ENCODE peak calls at places on chromosomes 12 and 14, in eight cellular contexts. G, B, N, D, P, O, K and Q are unnamed samples.

GRCh38 chr12:57832966-57833365 is 13.6 kb downstream of the CTDSP2 start:
- DNase-seq in P (no peak), K (no peak), B (no peak), G (no peak), O (no peak), N (no peak), D (no peak), Q (no peak)

GRCh38 chr12:3288690-3289089 is 202.3 kb upstream of the PRMT8 start:
- DNase-seq in D (no peak), P (no peak), N (no peak), O (no peak), B (no peak), K (no peak), G (no peak), Q (no peak)

GRCh38 chr14:60655114-60655897 is 6.0 kb upstream of the SIX1 start:
- DNase-seq in P (no peak), B (no peak), D (no peak), N (no peak), O (no peak), K (no peak), G (no peak), Q (no peak)

GRCh38 chr14:69484444-69485113 is at the start of gene PLEKHD1:
- DNase-seq in P (no peak), D (no peak), K (no peak), N (no peak), O (no peak), G (no peak), B (no peak), Q (no peak)

GRCh38 chr12:13973981-13974380 is 7.4 kb downstream of the GRIN2B start:
- DNase-seq in G (no peak), O (no peak), B (no peak), K (no peak), N (no peak), D (no peak), P (no peak), Q (no peak)

GRCh38 chr12:32400114-32400672 is 835 bp downstream of the FGD4 start:
- DNase-seq in N (no peak), G (no peak), O (no peak), B (peak; percentile 53), P (no peak), D (no peak), K (no peak), Q (no peak)

GRCh38 chr14:89351364-89351957 is 65.6 kb downstream of the FOXN3 start:
- DNase-seq in B (no peak), N (no peak), D (no peak), O (no peak), K (no peak), P (no peak), G (no peak), Q (peak; percentile 64)

GRCh38 chr12:2697057-2697456 is 97.7 kb upstream of the FKBP4 start:
- DNase-seq in O (no peak), B (no peak), G (no peak), D (no peak), K (no peak), N (no peak), P (no peak), Q (no peak)

GRCh38 chr14:77264466-77265186 is 6.4 kb downstream of the NGB start:
- DNase-seq in G (no peak), P (no peak), N (no peak), D (no peak), B (no peak), O (no peak), K (no peak), Q (no peak)

GRCh38 chr12:5872745-5873144 is 72.3 kb downstream of the ANO2 start:
- DNase-seq in G (no peak), O (no peak), K (no peak), B (no peak), N (no peak), P (no peak), D (no peak), Q (no peak)

GRCh38 chr12:123847876-123848275 is 85.8 kb downstream of the DNAH10 start:
- DNase-seq in N (no peak), D (no peak), O (no peak), G (no peak), B (no peak), P (no peak), K (no peak), Q (no peak)

GRCh38 chr14:103284574-103285467 is 49.2 kb upstream of the EIF5 start:
- DNase-seq in B (no peak), P (no peak), O (no peak), N (no peak), K (no peak), D (no peak), G (no peak), Q (no peak)

GRCh38 chr12:27787559-27787958 is 7.5 kb upstream of the MANSC4 start:
- DNase-seq in G (no peak), P (no peak), B (no peak), D (no peak), K (no peak), N (no peak), O (no peak), Q (no peak)

GRCh38 chr12:112978163-112979081 is at the start of gene OAS2:
- DNase-seq in K (peak; percentile 67), O (peak; percentile 62), P (peak; percentile 51), N (no peak), G (peak; percentile 78), D (peak; percentile 73), B (peak; percentile 94), Q (peak; percentile 88)

GRCh38 chr14:24037658-24038037 is 14.2 kb upstream of the CARMIL3 start:
- DNase-seq in B (no peak), K (no peak), D (no peak), G (no peak), O (no peak), N (no peak), P (no peak), Q (no peak)

GRCh38 chr12:12704593-12705230 is 8.7 kb upstream of the GPR19 start:
- DNase-seq in B (peak; percentile 78), P (no peak), G (peak; percentile 63), D (peak; percentile 79), K (no peak), O (no peak), N (no peak), Q (no peak)

GRCh38 chr14:44353805-44354204 is 153.3 kb downstream of the FSCB start:
- DNase-seq in D (no peak), G (no peak), N (no peak), K (no peak), O (no peak), B (no peak), P (no peak), Q (no peak)

GRCh38 chr14:54882521-54882920 is 20.1 kb downstream of the GCH1 start:
- DNase-seq in K (no peak), P (no peak), N (no peak), B (no peak), O (no peak), D (no peak), G (no peak), Q (no peak)

GRCh38 chr14:54881761-54882401 is 20.7 kb downstream of the GCH1 start:
- DNase-seq in N (no peak), K (no peak), D (no peak), B (peak; percentile 53), G (no peak), P (no peak), O (no peak), Q (peak; percentile 39)

GRCh38 chr14:54877703-54878021 is 25.0 kb downstream of the GCH1 start:
- DNase-seq in N (no peak), B (no peak), D (no peak), P (no peak), O (no peak), K (no peak), G (no peak), Q (no peak)

GRCh38 chr14:54877015-54877702 is 25.5 kb downstream of the GCH1 start:
- DNase-seq in D (no peak), N (no peak), G (no peak), O (no peak), B (no peak), K (no peak), P (no peak), Q (peak; percentile 26)

GRCh38 chr14:54881235-54881760 is 21.3 kb downstream of the GCH1 start:
- DNase-seq in G (no peak), K (no peak), N (no peak), O (no peak), D (no peak), B (peak; percentile 59), P (no peak), Q (peak; percentile 75)
- H3K4me3 ChIP-seq in G (peak overlapping the region; percentile 52), K (peak overlapping the region; percentile 56), N (peak overlapping the region; percentile 42), O (peak overlapping the region; percentile 48), D (peak overlapping the region; percentile 37), B (peak overlapping the region; percentile 28), P (peak overlapping the region; percentile 46), Q (peak overlapping the region; percentile 55)

DNA sequence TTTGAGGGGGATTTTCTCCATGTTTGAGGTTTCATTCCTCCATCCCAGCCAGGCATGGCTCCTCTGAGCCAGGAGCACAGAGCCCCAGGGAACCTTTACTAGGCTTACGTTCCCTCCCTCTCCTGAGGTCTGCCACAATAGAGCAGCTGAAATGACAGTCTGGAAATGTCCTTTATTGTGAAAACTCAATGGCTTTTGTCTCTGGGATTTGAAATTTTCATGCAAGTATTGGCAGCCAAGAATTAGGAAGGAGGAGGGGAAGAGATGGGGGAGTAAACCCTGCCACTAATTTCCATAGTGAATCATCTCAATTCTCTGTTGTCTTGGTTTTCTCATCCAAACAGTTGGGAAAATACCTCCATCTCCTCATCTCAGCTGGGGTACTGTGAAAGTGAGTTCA is 2.6 kb upstream of the PLEKHG3 start:
- DNase-seq in N (no peak), B (no peak), K (no peak), P (no peak), O (no peak), D (peak; percentile 1), G (no peak), Q (no peak)
- H3K4me3 ChIP-seq in N (no peak overlapping the region), B (no peak overlapping the region), K (no peak overlapping the region), P (no peak overlapping the region), O (no peak overlapping the region), D (no peak overlapping the region), G (no peak overlapping the region), Q (no peak overlapping the region)

GRCh38 chr14:70808023-70808401 is 1.3 kb downstream of the MAP3K9 start:
- DNase-seq in G (no peak), K (peak; percentile 40), N (no peak), D (no peak), P (no peak), O (peak; percentile 43), B (peak; percentile 80), Q (peak; percentile 69)
- H3K4me3 ChIP-seq in G (peak overlapping the region; percentile 69), K (peak overlapping the region; percentile 90), N (peak overlapping the region; percentile 63), D (peak overlapping the region; percentile 69), P (peak overlapping the region; percentile 65), O (peak overlapping the region; percentile 56), B (peak overlapping the region; percentile 85), Q (peak overlapping the region; percentile 68)

DNA sequence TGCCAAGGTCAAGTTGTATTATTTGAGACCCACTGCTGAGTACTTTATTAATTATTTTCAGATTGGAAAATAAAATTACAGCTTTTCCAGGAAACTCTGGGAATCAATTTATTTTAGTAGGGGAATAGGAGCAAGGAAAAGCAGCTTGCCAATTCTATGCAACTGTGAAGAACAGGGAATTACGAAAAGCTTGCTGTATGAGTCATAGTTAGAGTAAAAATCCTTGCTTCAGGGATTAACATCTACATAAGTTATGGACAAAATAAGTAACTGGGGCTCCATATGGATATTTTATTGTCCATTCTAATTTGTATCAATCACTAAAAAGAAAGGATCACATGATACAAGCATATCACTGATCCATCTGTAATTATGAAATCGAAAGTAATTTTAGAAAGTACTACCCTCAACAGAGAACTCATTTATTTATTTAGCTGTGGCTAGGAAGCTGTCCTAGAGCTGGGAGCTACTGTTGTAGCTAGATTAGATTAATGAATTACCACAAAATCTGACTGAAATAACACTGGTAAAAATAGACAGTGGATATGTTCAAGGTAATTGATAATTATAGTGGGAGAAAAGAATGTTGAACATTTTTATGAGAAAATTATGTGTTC is 303.5 kb upstream of the NPAS3 start:
- DNase-seq in B (no peak), G (no peak), N (no peak), O (no peak), D (no peak), P (no peak), K (no peak), Q (no peak)
- H3K4me3 ChIP-seq in B (no peak overlapping the region), G (peak overlapping the region; percentile 35), N (peak overlapping the region; percentile 16), O (no peak overlapping the region), D (peak overlapping the region; percentile 5), P (no peak overlapping the region), K (no peak overlapping the region), Q (no peak overlapping the region)